ENCODE peak calls at places on chromosomes 2 and 18, in nine cellular contexts. One of them, this sample, is unnamed.

GRCh38 chr18:48348739-48349138 is 60.4 kb downstream of the ZBTB7C start:
- DNase-seq in A549: no peak
- DNase-seq in heart right ventricle: no peak
- DNase-seq in heart left ventricle: no peak
- DNase-seq in PC-9: no peak
- DNase-seq in H9: no peak
- DNase-seq in Calu3: no peak
- DNase-seq in mesothelial cell of epicardium: no peak
- DNase-seq in suprapubic skin: no peak
- DNase-seq in this sample: no peak

GRCh38 chr18:24831871-24832665 is 371.6 kb downstream of the HRH4 start:
- DNase-seq in A549: no peak
- DNase-seq in Calu3: no peak
- DNase-seq in H9: no peak
- DNase-seq in heart right ventricle: no peak
- DNase-seq in mesothelial cell of epicardium: no peak
- DNase-seq in heart left ventricle: no peak
- DNase-seq in suprapubic skin: no peak
- DNase-seq in PC-9: no peak
- DNase-seq in this sample: no peak

GRCh38 chr2:130823886-130824491 is 12.7 kb upstream of the ARHGEF4 start:
- DNase-seq in A549: no peak
- DNase-seq in mesothelial cell of epicardium: no peak
- DNase-seq in Calu3: no peak
- DNase-seq in heart right ventricle: no peak
- DNase-seq in PC-9: no peak
- DNase-seq in heart left ventricle: no peak
- DNase-seq in H9: no peak
- DNase-seq in suprapubic skin: no peak
- DNase-seq in this sample: peak

GRCh38 chr2:140990416-140990815 is 1140.4 kb downstream of the LRP1B start:
- DNase-seq in suprapubic skin: no peak
- DNase-seq in heart left ventricle: no peak
- DNase-seq in PC-9: no peak
- DNase-seq in heart right ventricle: no peak
- DNase-seq in H9: no peak
- DNase-seq in mesothelial cell of epicardium: no peak
- DNase-seq in Calu3: no peak
- DNase-seq in A549: no peak
- DNase-seq in this sample: no peak

GRCh38 chr2:202494300-202494699 is 118.2 kb downstream of the BMPR2 start:
- DNase-seq in PC-9: no peak
- DNase-seq in A549: no peak
- DNase-seq in heart right ventricle: peak
- DNase-seq in H9: no peak
- DNase-seq in mesothelial cell of epicardium: no peak
- DNase-seq in suprapubic skin: no peak
- DNase-seq in Calu3: no peak
- DNase-seq in heart left ventricle: no peak
- DNase-seq in this sample: no peak

GRCh38 chr18:9418047-9418690 is 57.1 kb upstream of the RALBP1 start:
- DNase-seq in heart left ventricle: no peak
- DNase-seq in mesothelial cell of epicardium: no peak
- DNase-seq in H9: peak
- DNase-seq in heart right ventricle: no peak
- DNase-seq in A549: no peak
- DNase-seq in Calu3: no peak
- DNase-seq in PC-9: no peak
- DNase-seq in suprapubic skin: no peak
- DNase-seq in this sample: no peak

GRCh38 chr2:48600204-48600813 is 17.3 kb upstream of the GTF2A1L start:
- DNase-seq in A549: no peak
- DNase-seq in heart right ventricle: no peak
- DNase-seq in heart left ventricle: no peak
- DNase-seq in suprapubic skin: no peak
- DNase-seq in mesothelial cell of epicardium: no peak
- DNase-seq in PC-9: no peak
- DNase-seq in H9: no peak
- DNase-seq in Calu3: peak
- DNase-seq in this sample: no peak

GRCh38 chr18:50286391-50287027 is 983 bp downstream of the CXXC1 start:
- DNase-seq in mesothelial cell of epicardium: no peak
- DNase-seq in heart left ventricle: no peak
- DNase-seq in A549: no peak
- DNase-seq in PC-9: no peak
- DNase-seq in heart right ventricle: no peak
- DNase-seq in Calu3: peak
- DNase-seq in suprapubic skin: no peak
- DNase-seq in H9: peak
- DNase-seq in this sample: no peak

GRCh38 chr2:4588606-4589005 is 885.2 kb downstream of the DCDC2C start:
- DNase-seq in heart left ventricle: no peak
- DNase-seq in H9: no peak
- DNase-seq in PC-9: no peak
- DNase-seq in Calu3: no peak
- DNase-seq in mesothelial cell of epicardium: no peak
- DNase-seq in heart right ventricle: no peak
- DNase-seq in suprapubic skin: no peak
- DNase-seq in A549: no peak
- DNase-seq in this sample: no peak

GRCh38 chr2:235666240-235666781 is 172.5 kb downstream of the AGAP1 start:
- DNase-seq in suprapubic skin: no peak
- DNase-seq in A549: peak
- DNase-seq in PC-9: peak
- DNase-seq in heart left ventricle: peak
- DNase-seq in Calu3: peak
- DNase-seq in heart right ventricle: peak
- DNase-seq in H9: peak
- DNase-seq in mesothelial cell of epicardium: no peak
- DNase-seq in this sample: no peak

GRCh38 chr2:15272961-15273360 is 288.2 kb downstream of the NBAS start:
- DNase-seq in mesothelial cell of epicardium: no peak
- DNase-seq in suprapubic skin: no peak
- DNase-seq in H9: no peak
- DNase-seq in heart left ventricle: no peak
- DNase-seq in Calu3: no peak
- DNase-seq in PC-9: no peak
- DNase-seq in heart right ventricle: no peak
- DNase-seq in A549: no peak
- DNase-seq in this sample: no peak

GRCh38 chr18:41461058-41461560 is 493.9 kb upstream of the PIK3C3 start:
- DNase-seq in mesothelial cell of epicardium: no peak
- DNase-seq in heart right ventricle: no peak
- DNase-seq in A549: no peak
- DNase-seq in H9: no peak
- DNase-seq in PC-9: no peak
- DNase-seq in suprapubic skin: no peak
- DNase-seq in Calu3: no peak
- DNase-seq in heart left ventricle: no peak
- DNase-seq in this sample: no peak

GRCh38 chr18:10140461-10140911 is 226.7 kb downstream of the VAPA start:
- DNase-seq in heart left ventricle: no peak
- DNase-seq in PC-9: peak
- DNase-seq in A549: peak
- DNase-seq in suprapubic skin: no peak
- DNase-seq in heart right ventricle: no peak
- DNase-seq in Calu3: no peak
- DNase-seq in H9: no peak
- DNase-seq in mesothelial cell of epicardium: no peak
- DNase-seq in this sample: no peak

GRCh38 chr18:13562494-13563029 is 163.8 kb downstream of the FAM210A start:
- DNase-seq in H9: no peak
- DNase-seq in heart right ventricle: peak
- DNase-seq in mesothelial cell of epicardium: no peak
- DNase-seq in A549: no peak
- DNase-seq in heart left ventricle: no peak
- DNase-seq in PC-9: no peak
- DNase-seq in suprapubic skin: no peak
- DNase-seq in Calu3: no peak
- DNase-seq in this sample: peak

GRCh38 chr2:150063432-150063889 is 424.0 kb downstream of the RND3 start:
- DNase-seq in heart left ventricle: no peak
- DNase-seq in mesothelial cell of epicardium: no peak
- DNase-seq in A549: no peak
- DNase-seq in H9: no peak
- DNase-seq in heart right ventricle: no peak
- DNase-seq in PC-9: no peak
- DNase-seq in suprapubic skin: no peak
- DNase-seq in Calu3: no peak
- DNase-seq in this sample: no peak

GRCh38 chr2:225937625-225938024 is 538.1 kb downstream of the NYAP2 start:
- DNase-seq in PC-9: no peak
- DNase-seq in heart left ventricle: no peak
- DNase-seq in A549: no peak
- DNase-seq in Calu3: no peak
- DNase-seq in heart right ventricle: no peak
- DNase-seq in mesothelial cell of epicardium: no peak
- DNase-seq in H9: no peak
- DNase-seq in suprapubic skin: no peak
- DNase-seq in this sample: no peak

GRCh38 chr2:41933585-41934322 is 114.1 kb upstream of the PKDCC start:
- DNase-seq in heart right ventricle: no peak
- DNase-seq in suprapubic skin: no peak
- DNase-seq in PC-9: peak
- DNase-seq in mesothelial cell of epicardium: no peak
- DNase-seq in heart left ventricle: no peak
- DNase-seq in H9: no peak
- DNase-seq in A549: peak
- DNase-seq in Calu3: no peak
- DNase-seq in this sample: no peak

GRCh38 chr2:77954931-77955330 is 432.8 kb upstream of the LRRTM4 start:
- DNase-seq in heart right ventricle: no peak
- DNase-seq in mesothelial cell of epicardium: no peak
- DNase-seq in PC-9: no peak
- DNase-seq in H9: no peak
- DNase-seq in heart left ventricle: no peak
- DNase-seq in suprapubic skin: no peak
- DNase-seq in Calu3: no peak
- DNase-seq in A549: no peak
- DNase-seq in this sample: no peak
- TF ChIP-seq CTCF in heart right ventricle: no peak
- TF ChIP-seq CTCF in mesothelial cell of epicardium: no peak
- TF ChIP-seq CTCF in PC-9: peak
- TF ChIP-seq CTCF in H9: peak
- TF ChIP-seq CTCF in heart left ventricle: no peak
- TF ChIP-seq CTCF in suprapubic skin: no peak
- TF ChIP-seq CTCF in Calu3: no peak
- TF ChIP-seq CTCF in A549: no peak
- TF ChIP-seq CTCF in this sample: no peak

GRCh38 chr2:60514886-60515407 is 38.5 kb downstream of the BCL11A start:
- DNase-seq in mesothelial cell of epicardium: no peak
- DNase-seq in suprapubic skin: no peak
- DNase-seq in PC-9: no peak
- DNase-seq in Calu3: no peak
- DNase-seq in A549: no peak
- DNase-seq in H9: peak
- DNase-seq in heart right ventricle: no peak
- DNase-seq in heart left ventricle: no peak
- DNase-seq in this sample: no peak

GRCh38 chr2:60517441-60517840 is 36.0 kb downstream of the BCL11A start:
- DNase-seq in Calu3: no peak
- DNase-seq in mesothelial cell of epicardium: no peak
- DNase-seq in PC-9: no peak
- DNase-seq in H9: peak
- DNase-seq in A549: no peak
- DNase-seq in heart left ventricle: no peak
- DNase-seq in heart right ventricle: no peak
- DNase-seq in suprapubic skin: no peak
- DNase-seq in this sample: no peak

GRCh38 chr2:60516383-60516811 is 37.1 kb downstream of the BCL11A start:
- DNase-seq in heart right ventricle: no peak
- DNase-seq in heart left ventricle: no peak
- DNase-seq in mesothelial cell of epicardium: no peak
- DNase-seq in Calu3: no peak
- DNase-seq in H9: peak
- DNase-seq in suprapubic skin: no peak
- DNase-seq in PC-9: no peak
- DNase-seq in A549: no peak
- DNase-seq in this sample: no peak

GRCh38 chr2:60516826-60517225 is 36.6 kb downstream of the BCL11A start:
- DNase-seq in heart left ventricle: no peak
- DNase-seq in suprapubic skin: no peak
- DNase-seq in Calu3: no peak
- DNase-seq in heart right ventricle: no peak
- DNase-seq in PC-9: no peak
- DNase-seq in H9: no peak
- DNase-seq in mesothelial cell of epicardium: no peak
- DNase-seq in A549: no peak
- DNase-seq in this sample: no peak

DNA sequence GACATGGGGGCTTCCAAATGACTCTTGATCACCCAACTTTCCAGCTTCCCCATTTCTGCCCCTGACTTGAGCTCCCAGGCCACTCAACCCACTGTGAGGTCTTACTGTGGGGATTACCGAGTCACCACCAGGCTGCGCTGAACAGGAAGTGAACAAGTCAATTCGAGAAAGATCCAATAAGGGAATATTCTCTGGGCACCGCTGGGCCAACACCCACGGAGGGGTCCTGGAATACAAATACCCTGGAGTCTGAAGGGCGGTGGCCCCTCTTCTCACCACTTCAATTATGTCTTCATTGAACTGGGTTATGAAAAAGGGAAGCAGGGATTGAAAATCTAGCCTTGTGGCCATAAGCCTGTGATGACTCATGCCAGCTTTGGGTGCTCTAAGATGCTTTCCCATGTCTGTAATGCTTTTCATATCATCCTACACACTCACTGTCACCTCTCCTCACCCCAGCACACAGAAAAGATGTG is 37.7 kb downstream of the BCL11A start:
- DNase-seq in H9: peak
- DNase-seq in heart left ventricle: no peak
- DNase-seq in suprapubic skin: no peak
- DNase-seq in PC-9: no peak
- DNase-seq in heart right ventricle: no peak
- DNase-seq in Calu3: no peak
- DNase-seq in A549: no peak
- DNase-seq in mesothelial cell of epicardium: no peak
- DNase-seq in this sample: peak
- TF ChIP-seq CTCF in H9: no peak
- TF ChIP-seq CTCF in heart left ventricle: no peak
- TF ChIP-seq CTCF in suprapubic skin: no peak
- TF ChIP-seq CTCF in PC-9: no peak
- TF ChIP-seq CTCF in heart right ventricle: no peak
- TF ChIP-seq CTCF in Calu3: no peak
- TF ChIP-seq CTCF in A549: no peak
- TF ChIP-seq CTCF in mesothelial cell of epicardium: no peak
- TF ChIP-seq CTCF in this sample: no peak

GRCh38 chr2:6919912-6920905 is 3.0 kb downstream of the RNF144A start:
- DNase-seq in H9: no peak
- DNase-seq in suprapubic skin: peak
- DNase-seq in PC-9: no peak
- DNase-seq in heart left ventricle: no peak
- DNase-seq in A549: no peak
- DNase-seq in Calu3: no peak
- DNase-seq in heart right ventricle: no peak
- DNase-seq in mesothelial cell of epicardium: no peak
- DNase-seq in this sample: no peak
- TF ChIP-seq CTCF in H9: no peak
- TF ChIP-seq CTCF in suprapubic skin: no peak
- TF ChIP-seq CTCF in PC-9: no peak
- TF ChIP-seq CTCF in heart left ventricle: no peak
- TF ChIP-seq CTCF in A549: no peak
- TF ChIP-seq CTCF in Calu3: no peak
- TF ChIP-seq CTCF in heart right ventricle: no peak
- TF ChIP-seq CTCF in mesothelial cell of epicardium: no peak
- TF ChIP-seq CTCF in this sample: no peak

GRCh38 chr2:167140330-167140729 is 252.1 kb downstream of the XIRP2 start:
- DNase-seq in A549: no peak
- DNase-seq in mesothelial cell of epicardium: no peak
- DNase-seq in Calu3: no peak
- DNase-seq in heart left ventricle: no peak
- DNase-seq in H9: no peak
- DNase-seq in suprapubic skin: no peak
- DNase-seq in PC-9: no peak
- DNase-seq in heart right ventricle: no peak
- DNase-seq in this sample: no peak
- TF ChIP-seq CTCF in A549: no peak
- TF ChIP-seq CTCF in mesothelial cell of epicardium: no peak
- TF ChIP-seq CTCF in Calu3: no peak
- TF ChIP-seq CTCF in heart left ventricle: no peak
- TF ChIP-seq CTCF in H9: no peak
- TF ChIP-seq CTCF in suprapubic skin: no peak
- TF ChIP-seq CTCF in PC-9: no peak
- TF ChIP-seq CTCF in heart right ventricle: no peak
- TF ChIP-seq CTCF in this sample: no peak

This sample was measured in activated B cell treated with CpG ODN at 0.5 μM for 24 hours.